ENCODE peak calls at places on chromosomes 13 and 19, in six cellular contexts. Q is small intestine, T is retina, C is keratinocyte, G is iris pigment epithelial cell, R is NCI-H1417 treated with DMSO at 0.1 percent for 48 hours. N is an unnamed sample.

GRCh38 chr19:17020823-17021222 is 5.8 kb downstream of the CPAMD8 start:
- DNase-seq in Q (no peak), T (no peak), C (no peak), G (peak; percentile 33), R (no peak), N (no peak)

GRCh38 chr13:50409186-50409585 is 393.9 kb downstream of the KCNRG start:
- DNase-seq in Q (no peak), T (no peak), C (no peak), G (no peak), R (no peak), N (no peak)

GRCh38 chr13:60369242-60369641 is 27.8 kb upstream of the TDRD3 start:
- DNase-seq in Q (no peak), T (no peak), C (no peak), G (peak; percentile 12), R (no peak), N (no peak)

GRCh38 chr19:5339950-5340636 is 519 bp downstream of the PTPRS start:
- DNase-seq in Q (no peak), T (no peak), C (no peak), G (no peak), R (no peak), N (peak; percentile 38)

GRCh38 chr19:31338069-31338767 is 11.0 kb downstream of the TSHZ3 start:
- DNase-seq in Q (no peak), T (peak; percentile 81), C (no peak), G (peak; percentile 81), R (no peak), N (no peak)

GRCh38 chr13:90105881-90106496 is 1241.5 kb upstream of the MIR17HG start:
- DNase-seq in Q (no peak), T (no peak), C (no peak), G (peak; percentile 41), R (no peak), N (no peak)

GRCh38 chr19:1451916-1452801 is 2.2 kb downstream of the APC2 start:
- DNase-seq in Q (no peak), T (peak; percentile 88), C (no peak), G (no peak), R (no peak), N (peak; percentile 87)

GRCh38 chr19:1170938-1171754 is 2.9 kb downstream of the SBNO2 start:
- DNase-seq in Q (no peak), T (peak; percentile 47), C (no peak), G (no peak), R (no peak), N (peak; percentile 31)

GRCh38 chr19:15672580-15673175 is at the start of gene CYP4F12:
- DNase-seq in Q (peak; percentile 100), T (no peak), C (no peak), G (peak; percentile 9), R (no peak), N (no peak)

GRCh38 chr13:95317037-95317989 is 16.1 kb upstream of the ABCC4 start:
- DNase-seq in Q (no peak), T (no peak), C (no peak), G (peak; percentile 40), R (no peak), N (no peak)

GRCh38 chr13:63481334-63481733 is 2065.7 kb upstream of the PCDH20 start:
- DNase-seq in Q (no peak), T (peak; percentile 15), C (no peak), G (peak; percentile 37), R (no peak), N (no peak)

GRCh38 chr13:21321269-21321668 is 137.8 kb downstream of the ZDHHC20 start:
- DNase-seq in Q (no peak), T (no peak), C (no peak), G (no peak), R (no peak), N (no peak)

GRCh38 chr13:31369213-31369612 is 169.4 kb downstream of the B3GLCT start:
- DNase-seq in Q (no peak), T (no peak), C (no peak), G (peak; percentile 5), R (no peak), N (no peak)

N was measured in globus pallidus.